ENCODE peak calls at places on chromosomes 16 and 17, in four cellular contexts. M is K562, L is HepG2, S is WTC11. Y is an unnamed sample.

GRCh38 chr16:81478876-81479496 is 34.4 kb downstream of the CMIP start:
- DNase-seq in S (no peak), M (no peak), L (no peak), Y (no peak)

GRCh38 chr16:69093974-69094373 is 11.5 kb upstream of the HAS3 start:
- DNase-seq in L (no peak), M (no peak), S (no peak), Y (no peak)

GRCh38 chr17:61401280-61402072 is 1.8 kb downstream of the TBX2 start:
- DNase-seq in S (no peak), L (no peak), M (no peak), Y (no peak)

GRCh38 chr16:28544998-28545397 is 6.2 kb upstream of the NUPR1 start:
- DNase-seq in L (no peak), S (no peak), M (no peak), Y (no peak)

GRCh38 chr17:76568771-76569170 is 16.9 kb downstream of the ST6GALNAC2 start:
- DNase-seq in M (peak; percentile 34), L (no peak), S (no peak), Y (no peak)

GRCh38 chr17:4329838-4330237 is 36.6 kb downstream of the UBE2G1 start:
- DNase-seq in L (no peak), S (no peak), M (no peak), Y (peak; percentile 37)

GRCh38 chr17:52207786-52208185 is 49.3 kb upstream of the CA10 start:
- DNase-seq in L (no peak), M (no peak), S (no peak), Y (no peak)

GRCh38 chr17:58224315-58224714 is 5.3 kb upstream of the MKS1 start:
- DNase-seq in M (peak; percentile 49), L (no peak), S (no peak), Y (no peak)

GRCh38 chr16:49934557-49935260 is 78.8 kb upstream of the ZNF423 start:
- DNase-seq in M (no peak), S (no peak), L (peak; percentile 39), Y (no peak)

GRCh38 chr17:40707720-40708119 is 4.2 kb upstream of the KRT24 start:
- DNase-seq in L (peak; percentile 33), M (no peak), S (no peak), Y (no peak)

GRCh38 chr16:69131167-69131748 is 1.1 kb downstream of the CHTF8 start:
- DNase-seq in S (no peak), L (no peak), M (peak; percentile 83), Y (peak; percentile 35)

GRCh38 chr17:61352408-61352770 is 47.3 kb upstream of the TBX2 start:
- DNase-seq in L (no peak), M (no peak), S (no peak), Y (no peak)

GRCh38 chr16:28082624-28083023 is 19.1 kb upstream of the GSG1L start:
- DNase-seq in S (no peak), M (peak; percentile 59), L (no peak), Y (no peak)

GRCh38 chr17:30717290-30718098 is 107.0 kb downstream of the CRLF3 start:
- DNase-seq in S (peak; percentile 5), L (no peak), M (no peak), Y (no peak)

GRCh38 chr17:75116681-75117080 is 6.9 kb downstream of the ARMC7 start:
- DNase-seq in S (no peak), M (no peak), L (no peak), Y (no peak)

GRCh38 chr17:7803981-7804380 is 30.0 kb upstream of the KDM6B start:
- DNase-seq in M (no peak), L (no peak), S (no peak), Y (no peak)

GRCh38 chr17:60524463-60525346 is 1.3 kb downstream of the APPBP2 start:
- DNase-seq in L (no peak), M (no peak), S (no peak), Y (no peak)

GRCh38 chr17:75848523-75849303 is 4.5 kb upstream of the UNC13D start:
- DNase-seq in M (peak; percentile 57), S (peak; percentile 94), L (peak; percentile 80), Y (peak; percentile 64)

GRCh38 chr17:39867891-39868553 is at the start of gene ZPBP2:
- DNase-seq in L (no peak), S (no peak), M (no peak), Y (no peak)

GRCh38 chr16:14640538-14640937 is 7.8 kb downstream of the BFAR start:
- DNase-seq in S (no peak), L (no peak), M (no peak), Y (no peak)

GRCh38 chr17:75628425-75628824 is 4.8 kb upstream of the SMIM5 start:
- DNase-seq in M (no peak), S (no peak), L (no peak), Y (no peak)

GRCh38 chr16:73225983-73226382 is 178.1 kb upstream of the ZFHX3 start:
- DNase-seq in M (no peak), L (no peak), S (no peak), Y (no peak)

GRCh38 chr17:64682261-64683181 is 20.4 kb upstream of the SMURF2 start:
- DNase-seq in L (no peak), M (no peak), S (no peak), Y (no peak)

GRCh38 chr16:24328835-24329418 is 72.8 kb downstream of the CACNG3 start:
- DNase-seq in L (no peak), S (no peak), M (no peak), Y (no peak)

GRCh38 chr16:78929798-78930197 is 670.7 kb downstream of the MAF start:
- DNase-seq in L (no peak), M (no peak), S (no peak), Y (no peak)

GRCh38 chr17:39618252-39618913 is 8.4 kb upstream of the PPP1R1B start:
- DNase-seq in L (no peak), M (no peak), S (no peak), Y (no peak)

GRCh38 chr17:5562172-5562571 is 22.1 kb downstream of the NLRP1 start:
- DNase-seq in M (no peak), L (no peak), S (no peak), Y (peak; percentile 1)

GRCh38 chr17:72953621-72954020 is 138.9 kb downstream of the SLC39A11 start:
- DNase-seq in M (no peak), S (no peak), L (no peak), Y (no peak)

GRCh38 chr16:68342620-68343019 is 31.8 kb downstream of the PRMT7 start:
- DNase-seq in S (no peak), M (no peak), L (no peak), Y (no peak)

GRCh38 chr16:2085669-2086068 is 37.9 kb downstream of the TSC2 start:
- DNase-seq in L (no peak), S (no peak), M (no peak), Y (no peak)

GRCh38 chr16:89170346-89171215 is 967 bp upstream of the CDH15 start:
- DNase-seq in L (no peak), S (peak; percentile 92), M (no peak), Y (no peak)

GRCh38 chr16:53695070-53695469 is 8.6 kb downstream of the RPGRIP1L start:
- DNase-seq in S (no peak), L (no peak), M (no peak), Y (no peak)

GRCh38 chr16:53692146-53692545 is 11.5 kb downstream of the RPGRIP1L start:
- DNase-seq in M (no peak), S (peak; percentile 49), L (no peak), Y (no peak)

DNA sequence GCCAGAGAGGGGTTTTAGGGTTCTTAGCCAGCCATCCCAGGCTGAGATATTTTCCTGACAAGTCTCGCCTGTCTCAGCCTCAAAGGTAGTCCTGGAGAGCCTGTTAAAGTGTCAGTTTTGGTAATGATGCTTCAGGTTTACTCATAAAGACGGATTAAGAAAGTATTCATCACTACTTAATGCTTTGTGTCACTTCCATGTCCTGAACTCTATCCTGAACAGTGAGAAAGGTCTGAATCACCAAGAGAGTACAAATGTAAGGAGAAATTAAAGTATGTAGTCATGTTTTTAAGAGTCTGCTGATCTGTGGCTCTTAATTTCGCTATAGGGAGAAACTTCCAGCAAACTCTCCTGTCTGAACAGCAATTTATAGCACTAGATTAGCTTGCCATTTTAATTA is 14.0 kb downstream of the RPGRIP1L start:
- DNase-seq in S (no peak), M (no peak), L (no peak), Y (no peak)
- TF ChIP-seq ELF4 in S (no peak), M (no peak), L (no peak), Y (no peak)

DNA sequence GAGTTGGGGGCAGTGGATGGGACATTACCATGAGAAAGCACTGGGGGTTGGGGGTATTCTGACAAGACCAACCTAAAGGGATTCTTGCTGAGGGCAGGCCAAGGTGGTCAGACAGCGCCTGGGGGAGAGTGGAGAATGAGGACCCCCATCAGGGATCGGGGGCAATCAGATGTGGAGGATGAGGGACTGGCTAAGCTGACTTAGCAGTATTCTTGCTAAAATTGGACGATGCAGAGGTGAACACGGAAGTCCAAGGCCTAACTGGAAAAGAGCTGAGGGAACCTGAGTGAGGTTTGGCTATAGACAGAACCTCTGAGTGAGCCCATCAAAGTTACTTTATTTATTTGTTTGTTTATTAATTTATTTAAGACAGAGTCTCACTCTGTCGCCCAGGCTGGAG is 9.2 kb downstream of the QPRT start:
- DNase-seq in L (no peak), S (no peak), M (no peak), Y (no peak)
- TF ChIP-seq ELF4 in L (no peak), S (no peak), M (no peak), Y (no peak)

DNA sequence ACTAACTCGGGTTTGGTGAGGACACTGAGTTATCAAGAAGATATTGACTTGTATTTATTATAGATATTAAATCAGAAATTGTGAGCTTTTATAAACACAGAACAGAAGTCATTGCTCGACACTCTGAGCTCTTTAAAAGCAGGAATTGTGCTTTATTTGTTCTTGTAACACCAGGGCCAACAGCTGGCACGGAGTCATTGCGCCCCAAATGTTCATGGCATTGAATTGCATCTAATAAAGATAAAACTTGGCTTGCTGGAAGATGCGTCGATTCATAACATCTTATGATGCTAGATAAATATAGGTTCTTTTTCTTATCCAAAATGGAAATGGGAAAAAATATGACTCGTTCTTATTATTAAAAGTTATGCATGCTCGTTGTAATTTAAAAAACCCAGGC is 11.8 kb upstream of the MLYCD start:
- DNase-seq in L (no peak), M (no peak), S (no peak), Y (no peak)
- TF ChIP-seq ELF4 in L (no peak), M (no peak), S (no peak), Y (no peak)

DNA sequence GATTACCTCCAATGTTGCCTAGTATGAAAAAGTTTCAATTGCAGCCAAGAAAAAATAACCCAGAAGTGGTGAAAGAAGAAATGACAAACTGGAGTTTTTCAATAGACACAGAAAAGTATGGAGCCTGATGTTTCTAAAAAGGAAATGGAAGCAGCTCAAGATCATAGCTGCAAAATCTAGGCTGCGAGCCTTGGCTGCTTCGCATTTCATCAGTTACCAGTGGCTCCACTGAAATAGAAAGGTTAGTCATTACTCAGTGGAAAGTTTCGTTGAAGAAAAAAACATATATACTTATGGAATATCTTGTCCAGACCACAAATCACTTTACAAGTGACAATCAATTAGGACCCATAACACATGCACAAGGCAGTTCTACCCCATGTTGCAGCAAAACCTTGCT is 206.8 kb upstream of the SOX9 start:
- DNase-seq in L (no peak), S (no peak), M (no peak), Y (no peak)
- TF ChIP-seq ELF4 in L (no peak), S (no peak), M (no peak), Y (no peak)

GRCh38 chr17:82416771-82417170 is 1.4 kb upstream of the HEXD start:
- DNase-seq in S (no peak), M (no peak), L (no peak), Y (no peak)
- TF ChIP-seq ELF4 in S (no peak), M (no peak), L (no peak), Y (no peak)

Y was measured in HEK293T.